ENCODE peak calls at places on chromosomes 3 and 15, in ten cellular contexts. D is A549, Q is lower lobe of right lung, E is body of pancreas, O is fibroblast of lung, Z is PC-9, S is neural progenitor cell, K is prostate gland, A is MM.1S, R is cardiac muscle cell. U is an unnamed sample.

GRCh38 chr15:70234256-70234965 is 136.7 kb upstream of the TLE3 start:
- DNase-seq in D (no peak), Q (no peak), E (no peak), O (peak; percentile 79), Z (no peak), S (no peak), K (no peak), A (no peak), R (no peak), U (no peak)

GRCh38 chr15:33343275-33343674 is 32.5 kb downstream of the RYR3 start:
- DNase-seq in D (no peak), Q (no peak), E (no peak), O (no peak), Z (no peak), S (no peak), K (no peak), A (no peak), R (no peak), U (no peak)

GRCh38 chr3:45124379-45124778 is 21.8 kb downstream of the CDCP1 start:
- DNase-seq in D (peak; percentile 61), Q (no peak), E (no peak), O (peak; percentile 98), Z (peak; percentile 67), S (no peak), K (no peak), A (no peak), R (peak; percentile 49), U (peak; percentile 78)

GRCh38 chr3:40071683-40072238 is 237.7 kb upstream of the EIF1B start:
- DNase-seq in D (no peak), Q (no peak), E (no peak), O (no peak), Z (no peak), S (no peak), K (no peak), A (no peak), R (no peak), U (no peak)

GRCh38 chr3:172083995-172084409 is 44.6 kb downstream of the FNDC3B start:
- DNase-seq in D (no peak), Q (no peak), E (no peak), O (no peak), Z (no peak), S (no peak), K (no peak), A (no peak), R (no peak), U (no peak)

GRCh38 chr15:82543155-82543554 is 2.9 kb upstream of the RPS17 start:
- DNase-seq in D (no peak), Q (no peak), E (no peak), O (peak; percentile 92), Z (no peak), S (peak; percentile 66), K (no peak), A (peak; percentile 59), R (no peak), U (peak; percentile 93)

GRCh38 chr15:80974914-80975313 is 14.7 kb downstream of the MESD start:
- DNase-seq in D (no peak), Q (no peak), E (no peak), O (no peak), Z (no peak), S (no peak), K (no peak), A (no peak), R (no peak), U (no peak)

GRCh38 chr3:42747581-42747980 is 25.5 kb downstream of the CCDC13 start:
- DNase-seq in D (no peak), Q (no peak), E (no peak), O (no peak), Z (no peak), S (no peak), K (no peak), A (no peak), R (no peak), U (no peak)

GRCh38 chr3:43031490-43032216 is 52.5 kb downstream of the GASK1A start:
- DNase-seq in D (no peak), Q (no peak), E (no peak), O (no peak), Z (no peak), S (no peak), K (no peak), A (no peak), R (no peak), U (no peak)

GRCh38 chr3:74001481-74001880 is 376.7 kb upstream of the PDZRN3 start:
- DNase-seq in D (no peak), Q (no peak), E (no peak), O (no peak), Z (no peak), S (no peak), K (no peak), A (no peak), R (no peak), U (no peak)

GRCh38 chr3:72494076-72495000 is 353.9 kb downstream of the SHQ1 start:
- DNase-seq in D (no peak), Q (no peak), E (no peak), O (peak; percentile 63), Z (no peak), S (no peak), K (no peak), A (no peak), R (no peak), U (no peak)

GRCh38 chr3:120831066-120831465 is 76.9 kb upstream of the STXBP5L start:
- DNase-seq in D (no peak), Q (no peak), E (no peak), O (no peak), Z (no peak), S (no peak), K (no peak), A (no peak), R (no peak), U (no peak)

DNA sequence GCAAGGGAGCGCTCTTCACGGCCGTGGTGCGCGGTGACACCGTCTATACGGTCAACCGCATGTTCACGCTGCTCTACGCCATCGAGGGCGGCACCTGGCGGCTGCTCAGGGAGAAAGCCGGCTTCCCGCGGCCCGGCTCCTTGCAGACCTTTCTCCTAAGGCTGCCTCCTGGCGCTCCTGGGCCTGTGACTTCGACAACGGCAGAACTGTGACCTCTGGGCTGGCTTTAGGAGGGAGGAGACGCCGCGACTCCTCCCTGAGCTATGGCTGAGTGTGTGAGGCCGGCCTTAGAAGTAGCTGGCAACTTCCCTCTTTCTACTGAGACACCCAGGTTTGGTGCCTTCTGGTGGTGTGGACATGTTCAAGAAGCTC is 1.4 kb downstream of the KBTBD13 start:
- DNase-seq in D (peak; percentile 92), Q (peak; percentile 77), E (peak; percentile 65), O (peak; percentile 41), Z (peak; percentile 53), S (peak; percentile 77), K (no peak), A (peak; percentile 41), R (peak; percentile 31), U (peak; percentile 97)
- TF ChIP-seq CTCF in D (peak; percentile 93), Q (peak; percentile 62), E (peak; percentile 51), O (peak; percentile 35), Z (no peak), S (peak; percentile 58), K (peak; percentile 63), A (peak; percentile 47), R (peak; percentile 69), U (peak; percentile 47)

DNA sequence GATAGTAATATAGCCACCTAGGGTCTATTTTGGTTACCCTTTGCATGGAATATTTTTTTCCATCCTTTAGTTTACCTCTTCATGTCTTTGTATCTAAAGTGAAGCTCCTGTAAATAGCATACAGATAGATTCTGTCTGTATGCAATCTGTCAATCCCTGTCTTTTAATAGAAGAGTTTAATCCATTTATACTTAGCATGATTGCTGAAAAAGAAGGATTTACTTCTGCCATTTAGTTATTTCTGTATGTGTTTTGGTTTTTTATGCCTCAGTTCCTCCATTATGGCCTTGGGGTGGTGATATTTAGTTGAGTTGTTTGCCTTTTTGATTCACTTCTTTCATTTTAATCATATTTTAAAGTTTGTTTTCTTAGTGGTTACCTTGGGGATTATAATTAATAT is 29.0 kb downstream of the PCCB start:
- DNase-seq in D (no peak), Q (no peak), E (no peak), O (no peak), Z (no peak), S (no peak), K (no peak), A (no peak), R (no peak), U (no peak)
- H3K4me3 ChIP-seq in D (no peak overlapping the region), Q (no peak overlapping the region), E (no peak overlapping the region), O (no peak overlapping the region), Z (no peak overlapping the region), S (no peak overlapping the region), K (no peak overlapping the region), A (no peak overlapping the region), R (no peak overlapping the region), U (no peak overlapping the region)

DNA sequence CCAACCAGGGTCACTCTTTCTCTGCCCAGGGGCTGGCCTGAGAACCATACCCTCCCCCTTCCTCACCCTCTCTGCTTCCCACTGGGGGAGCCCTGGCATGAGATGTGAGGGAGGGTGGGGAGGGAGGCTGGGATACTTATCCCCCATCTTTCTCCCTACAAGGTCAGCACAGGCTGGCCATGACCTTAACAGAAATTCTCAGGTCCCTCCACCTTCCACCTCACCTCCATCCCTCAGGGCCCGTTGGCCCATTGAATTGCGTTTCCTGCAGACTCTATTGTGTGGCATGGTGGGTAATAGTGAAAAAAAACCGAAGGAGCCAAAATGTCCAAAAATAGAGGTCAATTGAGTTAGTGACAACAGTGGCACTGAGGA is 159.5 kb downstream of the OR4M2 start:
- DNase-seq in D (no peak), Q (no peak), E (no peak), O (no peak), Z (no peak), S (no peak), K (no peak), A (no peak), R (no peak), U (peak; percentile 57)
- H3K9me3 ChIP-seq in D (peaks cover 21% of the 10 kb centered on the region), Q (no peaks in the 10 kb centered on the region), E (no peaks in the 10 kb centered on the region), O (peaks cover 3% of the 10 kb centered on the region), Z (no peaks in the 10 kb centered on the region), S (peaks cover 38% of the 10 kb centered on the region), K (no peaks in the 10 kb centered on the region), A (no peaks in the 10 kb centered on the region), R (peaks cover 6% of the 10 kb centered on the region), U (peaks cover 12% of the 10 kb centered on the region)

DNA sequence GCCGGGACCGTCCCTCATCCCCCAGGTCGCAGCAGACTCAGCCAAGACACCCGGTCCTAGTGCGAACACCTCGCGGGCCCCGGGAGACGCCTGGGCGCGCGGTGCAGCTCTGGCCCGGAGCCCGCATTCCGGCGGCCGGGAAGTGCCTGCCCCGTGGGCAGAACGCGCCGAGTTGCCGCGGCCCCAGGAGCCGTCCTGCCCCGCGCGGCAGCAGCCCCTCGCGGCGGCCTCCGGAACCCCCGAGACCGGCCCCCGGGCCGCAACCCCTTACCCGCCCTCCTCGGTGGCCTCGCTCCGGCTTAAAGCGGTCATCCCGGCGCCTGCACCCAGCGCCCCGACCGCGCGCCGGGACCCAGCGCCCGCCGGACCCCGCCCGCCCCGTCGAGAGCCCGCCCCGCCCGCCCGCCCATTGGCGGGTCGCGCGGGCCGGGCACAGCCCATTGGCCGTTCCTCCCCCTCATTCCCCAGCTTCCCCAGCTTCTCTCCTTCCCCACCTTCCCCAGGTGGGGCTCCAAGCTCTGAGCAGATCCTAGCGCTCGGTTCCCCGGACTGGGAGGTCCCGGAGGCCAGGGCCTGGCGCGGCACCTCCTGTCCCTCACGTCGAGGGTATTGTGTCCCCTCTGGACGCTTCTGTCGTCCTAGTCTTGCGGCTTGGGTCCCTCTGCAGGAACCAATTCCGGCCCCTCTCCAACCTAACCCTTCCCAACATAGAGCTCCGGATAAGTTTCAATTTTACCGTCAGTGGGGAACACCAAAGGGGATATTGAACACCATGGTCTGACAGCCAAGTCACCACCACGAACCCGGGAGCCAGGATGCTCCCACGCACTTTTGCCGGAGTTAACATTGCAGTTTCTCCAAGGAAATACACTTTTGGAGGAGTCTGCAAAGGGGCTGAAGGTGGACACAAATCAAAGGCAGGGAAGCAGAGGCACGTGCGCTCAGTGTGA is at the start of gene GRAMD2A:
- DNase-seq in D (peak; percentile 30), Q (peak; percentile 72), E (no peak), O (peak; percentile 55), Z (peak; percentile 52), S (peak; percentile 65), K (no peak), A (no peak), R (peak; percentile 57), U (peak; percentile 98)
- TF ChIP-seq CTCF in D (no peak), Q (no peak), E (no peak), O (no peak), Z (no peak), S (no peak), K (no peak), A (no peak), R (no peak), U (no peak)